ENCODE peak calls at places on chromosome 13, in seven cellular contexts. Q is foreskin fibroblast, S is tibial nerve, J is PC-9, A is left ventricle myocardium inferior, E is neural crest cell, Y is esophagus squamous epithelium. C is an unnamed sample.

GRCh38 chr13:96996097-96996496 is 1.8 kb upstream of the OXGR1 start:
- DNase-seq in Q (no peak), S (no peak), J (no peak), A (no peak), E (no peak), Y (no peak), C (no peak)

GRCh38 chr13:62933809-62934208 is 1518.2 kb upstream of the PCDH20 start:
- DNase-seq in Q (no peak), S (no peak), J (no peak), A (no peak), E (no peak), Y (no peak), C (no peak)

GRCh38 chr13:73722120-73722519 is 412.1 kb downstream of the KLF12 start:
- DNase-seq in Q (peak), S (no peak), J (no peak), A (no peak), E (no peak), Y (no peak), C (no peak)

GRCh38 chr13:72656357-72656756 is 71.1 kb downstream of the MZT1 start:
- DNase-seq in Q (no peak), S (no peak), J (no peak), A (no peak), E (no peak), Y (no peak), C (no peak)

GRCh38 chr13:28258401-28258800 is 120.1 kb downstream of the PAN3 start:
- DNase-seq in Q (no peak), S (no peak), J (no peak), A (no peak), E (no peak), Y (no peak), C (no peak)

GRCh38 chr13:107650081-107650701 is 565.1 kb downstream of the LIG4 start:
- DNase-seq in Q (no peak), S (peak), J (peak), A (peak), E (peak), Y (no peak), C (peak)

GRCh38 chr13:72782717-72783116 is 784 bp downstream of the PIBF1 start:
- DNase-seq in Q (no peak), S (no peak), J (no peak), A (no peak), E (no peak), Y (no peak), C (no peak)

GRCh38 chr13:41216160-41216559 is 21.8 kb upstream of the KBTBD7 start:
- DNase-seq in Q (no peak), S (no peak), J (no peak), A (no peak), E (no peak), Y (no peak), C (peak)

GRCh38 chr13:45713721-45714120 is 11.6 kb downstream of the CBY2 start:
- DNase-seq in Q (no peak), S (no peak), J (no peak), A (no peak), E (no peak), Y (no peak), C (no peak)

DNA sequence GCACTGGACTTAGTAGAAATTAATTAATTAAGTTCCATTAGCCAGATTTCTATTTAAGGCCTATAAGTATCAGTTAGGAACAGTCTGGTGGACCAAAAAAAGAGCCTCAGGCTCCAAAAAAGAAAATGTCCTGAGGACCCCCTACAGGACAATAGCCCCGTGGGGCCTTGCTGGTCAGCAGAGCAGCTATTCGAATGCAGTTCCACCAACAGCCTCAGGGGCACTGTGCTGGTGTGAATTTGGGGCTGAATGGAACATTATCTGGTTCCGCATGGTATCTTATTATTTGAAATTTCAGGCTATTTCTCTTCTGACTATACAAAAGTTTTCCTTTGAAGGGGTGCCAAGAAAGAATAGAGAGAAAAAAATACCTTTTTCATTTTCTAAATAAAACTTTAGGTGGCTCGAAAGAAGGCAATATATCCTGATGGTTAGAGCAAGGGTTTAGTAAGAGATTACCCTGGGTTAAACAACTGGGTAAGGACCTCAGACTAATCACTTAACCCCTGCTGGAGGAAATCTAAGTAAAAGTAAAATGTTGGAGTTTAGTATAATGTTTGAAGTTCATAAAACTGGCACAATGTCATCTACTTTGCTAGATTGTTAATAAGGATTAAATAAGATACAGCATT is 147.2 kb downstream of the MIPEP start:
- DNase-seq in Q (no peak), S (no peak), J (no peak), A (no peak), E (peak), Y (no peak), C (no peak)
- TF ChIP-seq CTCF in Q (peak), S (no peak), J (peak), A (peak), E (peak), Y (peak), C (peak)

GRCh38 chr13:90201198-90201597 is 1146.3 kb upstream of the MIR17HG start:
- DNase-seq in Q (no peak), S (no peak), J (no peak), A (no peak), E (no peak), Y (no peak), C (no peak)
- TF ChIP-seq CTCF in Q (no peak), S (no peak), J (no peak), A (no peak), E (no peak), Y (no peak), C (no peak)

GRCh38 chr13:75687145-75687763 is 51.1 kb downstream of the LMO7 start:
- DNase-seq in Q (peak), S (no peak), J (no peak), A (no peak), E (no peak), Y (no peak), C (no peak)
- TF ChIP-seq CTCF in Q (peak), S (peak), J (peak), A (peak), E (peak), Y (peak), C (peak)

DNA sequence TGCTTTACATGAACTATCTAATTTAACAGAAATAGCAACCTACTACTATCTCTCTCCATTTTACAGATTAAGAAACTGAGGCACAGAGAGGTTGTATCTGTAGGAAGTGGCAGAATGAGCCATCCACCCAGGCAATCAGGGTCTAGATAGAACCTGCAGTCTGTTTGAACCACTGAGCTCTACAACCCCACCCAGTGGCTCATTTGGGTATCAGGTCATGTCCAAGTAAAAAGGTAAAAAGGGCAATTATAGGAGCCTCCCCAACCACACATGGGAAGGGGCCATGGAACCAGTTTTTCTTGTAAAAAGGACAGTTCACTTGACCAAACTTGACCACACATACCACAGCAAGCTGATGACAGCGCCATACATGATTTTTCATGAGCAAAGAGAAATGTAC is 92.9 kb upstream of the SGCG start:
- DNase-seq in Q (no peak), S (no peak), J (no peak), A (no peak), E (peak), Y (no peak), C (no peak)
- TF ChIP-seq CTCF in Q (peak), S (no peak), J (peak), A (peak), E (peak), Y (peak), C (peak)

DNA sequence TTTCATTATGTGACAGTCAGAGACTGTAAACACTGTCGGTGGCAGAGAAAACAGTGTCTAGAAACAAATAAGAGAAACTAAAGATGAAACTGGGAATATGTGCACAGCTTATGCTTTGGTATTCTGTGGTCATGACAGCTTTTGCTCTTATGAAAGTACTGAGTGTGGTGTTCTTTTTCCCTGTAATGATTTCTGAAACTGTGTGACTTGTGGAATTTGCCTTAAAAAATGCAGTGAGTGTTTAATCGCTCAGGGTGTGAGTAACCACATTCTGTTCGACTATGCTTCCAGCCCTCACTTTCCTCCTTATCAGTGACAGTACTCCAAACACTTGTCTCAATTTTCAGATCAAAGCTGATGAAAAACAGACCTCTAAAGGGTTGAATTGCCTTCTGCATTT is 66.9 kb upstream of the DIAPH3 start:
- DNase-seq in Q (no peak), S (no peak), J (no peak), A (no peak), E (no peak), Y (no peak), C (no peak)
- TF ChIP-seq CTCF in Q (no peak), S (no peak), J (no peak), A (no peak), E (no peak), Y (no peak), C (no peak)

GRCh38 chr13:44574466-44574855 is 1.7 kb downstream of the TSC22D1 start:
- DNase-seq in Q (no peak), S (no peak), J (no peak), A (no peak), E (no peak), Y (no peak), C (no peak)

GRCh38 chr13:44573071-44573470 is 3.1 kb downstream of the TSC22D1 start:
- DNase-seq in Q (no peak), S (no peak), J (no peak), A (no peak), E (no peak), Y (no peak), C (no peak)

GRCh38 chr13:44575741-44576395 is at the start of gene TSC22D1:
- DNase-seq in Q (peak), S (peak), J (peak), A (peak), E (peak), Y (no peak), C (no peak)

GRCh38 chr13:44575035-44575434 is 1.1 kb downstream of the TSC22D1 start:
- DNase-seq in Q (no peak), S (no peak), J (no peak), A (no peak), E (no peak), Y (no peak), C (no peak)

DNA sequence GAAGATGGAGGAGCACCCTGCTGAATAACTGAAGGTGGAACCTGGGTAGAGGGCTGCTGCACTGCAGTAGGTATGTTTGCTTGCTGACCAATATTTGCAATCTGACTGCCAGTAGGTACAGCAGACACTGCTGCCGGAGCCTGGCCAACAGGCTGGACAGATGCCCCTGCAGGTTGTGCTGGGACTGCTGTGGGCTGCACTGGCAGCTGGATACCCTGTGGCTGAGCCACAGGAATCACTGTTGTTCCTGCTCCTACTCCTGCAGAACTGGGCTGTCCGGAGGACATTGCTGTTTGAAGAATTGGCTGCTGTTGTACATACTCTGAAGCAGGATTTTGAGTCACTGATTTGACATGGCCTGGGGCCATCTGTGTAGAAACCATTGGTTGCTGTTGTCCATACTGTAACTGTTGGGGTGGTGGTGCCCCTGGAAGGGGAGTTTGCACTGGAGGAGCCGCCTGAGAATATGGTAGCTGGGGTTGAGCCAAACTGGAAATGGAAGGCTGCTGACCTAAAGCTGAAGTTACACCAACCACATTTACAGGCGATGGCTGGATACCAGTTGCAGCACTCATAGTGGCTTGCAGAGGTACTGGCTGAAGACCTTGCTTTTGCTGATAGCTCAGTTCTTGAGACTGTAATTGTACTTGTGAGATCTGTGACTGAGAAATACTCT is 2.2 kb downstream of the TSC22D1 start:
- DNase-seq in Q (peak), S (no peak), J (peak), A (no peak), E (no peak), Y (no peak), C (no peak)
- TF ChIP-seq CTCF in Q (peak), S (no peak), J (peak), A (peak), E (peak), Y (no peak), C (peak)

C was measured in AG09319.